ENCODE peak calls at places on chromosomes 2 and 18, in ten cellular contexts. A, M, E, R, Z, T, L, Q, B and H are unnamed samples.

GRCh38 chr2:217834744-217835513 is 167.9 kb downstream of the TNS1 start:
- DNase-seq in A (no peak), M (no peak), E (no peak), R (no peak), Z (no peak), T (no peak), L (no peak), Q (no peak), B (no peak), H (no peak)

GRCh38 chr2:85243101-85244072 is 84.4 kb downstream of the TGOLN2 start:
- DNase-seq in A (no peak), M (peak), E (peak), R (peak), Z (peak), T (no peak), L (peak), Q (no peak), B (no peak), H (peak)

GRCh38 chr18:12325726-12326245 is 17.7 kb downstream of the TUBB6 start:
- DNase-seq in A (no peak), M (no peak), E (no peak), R (no peak), Z (no peak), T (no peak), L (no peak), Q (no peak), B (no peak), H (no peak)

GRCh38 chr2:241070811-241071676 is 31.0 kb downstream of the MTERF4 start:
- DNase-seq in A (no peak), M (no peak), E (no peak), R (no peak), Z (no peak), T (peak), L (no peak), Q (no peak), B (no peak), H (peak)

GRCh38 chr2:25249785-25250184 is 81.4 kb upstream of the POMC start:
- DNase-seq in A (no peak), M (no peak), E (no peak), R (no peak), Z (no peak), T (no peak), L (no peak), Q (no peak), B (no peak), H (peak)

GRCh38 chr2:168639501-168639900 is 162.9 kb upstream of the NOSTRIN start:
- DNase-seq in A (no peak), M (peak), E (no peak), R (peak), Z (no peak), T (peak), L (no peak), Q (no peak), B (no peak), H (no peak)

GRCh38 chr18:9434240-9434701 is 41.0 kb upstream of the RALBP1 start:
- DNase-seq in A (no peak), M (no peak), E (peak), R (no peak), Z (no peak), T (no peak), L (no peak), Q (no peak), B (peak), H (peak)

GRCh38 chr2:160221391-160222276 is 21.6 kb upstream of the ITGB6 start:
- DNase-seq in A (no peak), M (peak), E (no peak), R (no peak), Z (no peak), T (peak), L (no peak), Q (no peak), B (no peak), H (no peak)

GRCh38 chr18:5891361-5892215 is 3.7 kb downstream of the TMEM200C start:
- DNase-seq in A (no peak), M (no peak), E (peak), R (no peak), Z (no peak), T (no peak), L (no peak), Q (no peak), B (peak), H (peak)

GRCh38 chr2:196739031-196739430 is 60.5 kb downstream of the GTF3C3 start:
- DNase-seq in A (no peak), M (no peak), E (no peak), R (no peak), Z (no peak), T (no peak), L (no peak), Q (no peak), B (no peak), H (no peak)

GRCh38 chr2:99701503-99701902 is 211.7 kb upstream of the REV1 start:
- DNase-seq in A (no peak), M (no peak), E (no peak), R (no peak), Z (no peak), T (no peak), L (no peak), Q (no peak), B (no peak), H (no peak)